ENCODE peak calls at places on chromosomes 3 and 15, in nine cellular contexts. One of them, this sample, is unnamed.

GRCh38 chr3:64900916-64901903 is 213.4 kb upstream of the ADAMTS9 start:
- DNase-seq in HEK293T: no peak
- DNase-seq in nucleus accumbens: no peak
- DNase-seq in NCI-H1092: no peak
- DNase-seq in SK-N-DZ: no peak
- DNase-seq in NCI-H524: no peak
- DNase-seq in HT-29: no peak
- DNase-seq in NCI-H1930: no peak
- DNase-seq in SK-N-SH: no peak
- DNase-seq in this sample: no peak

GRCh38 chr3:4065080-4065479 is 238.1 kb upstream of the SETMAR start:
- DNase-seq in NCI-H1092: no peak
- DNase-seq in NCI-H1930: no peak
- DNase-seq in HT-29: no peak
- DNase-seq in NCI-H524: no peak
- DNase-seq in SK-N-SH: no peak
- DNase-seq in SK-N-DZ: no peak
- DNase-seq in HEK293T: no peak
- DNase-seq in nucleus accumbens: no peak
- DNase-seq in this sample: no peak

GRCh38 chr3:197465996-197466549 is 89.7 kb downstream of the BDH1 start:
- DNase-seq in NCI-H1930: no peak
- DNase-seq in SK-N-SH: no peak
- DNase-seq in SK-N-DZ: no peak
- DNase-seq in NCI-H1092: no peak
- DNase-seq in HT-29: no peak
- DNase-seq in NCI-H524: no peak
- DNase-seq in HEK293T: no peak
- DNase-seq in nucleus accumbens: no peak
- DNase-seq in this sample: no peak

GRCh38 chr3:182294256-182294655 is 499.0 kb upstream of the ATP11B start:
- DNase-seq in NCI-H1092: no peak
- DNase-seq in HEK293T: no peak
- DNase-seq in HT-29: no peak
- DNase-seq in NCI-H524: no peak
- DNase-seq in nucleus accumbens: no peak
- DNase-seq in NCI-H1930: no peak
- DNase-seq in SK-N-SH: no peak
- DNase-seq in SK-N-DZ: no peak
- DNase-seq in this sample: no peak

GRCh38 chr3:140766465-140766864 is 88.6 kb downstream of the TRIM42 start:
- DNase-seq in NCI-H1930: no peak
- DNase-seq in HEK293T: no peak
- DNase-seq in nucleus accumbens: no peak
- DNase-seq in HT-29: no peak
- DNase-seq in NCI-H1092: no peak
- DNase-seq in NCI-H524: no peak
- DNase-seq in SK-N-SH: no peak
- DNase-seq in SK-N-DZ: no peak
- DNase-seq in this sample: no peak

GRCh38 chr3:146142757-146143156 is 18.2 kb downstream of the PLOD2 start:
- DNase-seq in nucleus accumbens: no peak
- DNase-seq in SK-N-SH: no peak
- DNase-seq in HEK293T: peak; percentile 20
- DNase-seq in NCI-H524: no peak
- DNase-seq in HT-29: no peak
- DNase-seq in SK-N-DZ: no peak
- DNase-seq in NCI-H1930: no peak
- DNase-seq in NCI-H1092: no peak
- DNase-seq in this sample: no peak

GRCh38 chr3:127628788-127629456 is at the start of gene PODXL2:
- DNase-seq in HT-29: no peak
- DNase-seq in NCI-H524: peak; percentile 39
- DNase-seq in nucleus accumbens: peak; percentile 24
- DNase-seq in SK-N-DZ: peak; percentile 66
- DNase-seq in NCI-H1092: no peak
- DNase-seq in HEK293T: peak; percentile 93
- DNase-seq in SK-N-SH: peak; percentile 99
- DNase-seq in NCI-H1930: peak; percentile 83
- DNase-seq in this sample: no peak

GRCh38 chr3:171309906-171310359 is 150.3 kb downstream of the TNIK start:
- DNase-seq in SK-N-SH: no peak
- DNase-seq in HEK293T: no peak
- DNase-seq in NCI-H1092: no peak
- DNase-seq in nucleus accumbens: no peak
- DNase-seq in NCI-H1930: no peak
- DNase-seq in NCI-H524: no peak
- DNase-seq in HT-29: no peak
- DNase-seq in SK-N-DZ: no peak
- DNase-seq in this sample: no peak

GRCh38 chr15:51879555-51879954 is 50.1 kb downstream of the TMOD3 start:
- DNase-seq in SK-N-SH: no peak
- DNase-seq in NCI-H524: no peak
- DNase-seq in NCI-H1930: no peak
- DNase-seq in nucleus accumbens: no peak
- DNase-seq in HEK293T: no peak
- DNase-seq in HT-29: no peak
- DNase-seq in SK-N-DZ: no peak
- DNase-seq in NCI-H1092: no peak
- DNase-seq in this sample: no peak

GRCh38 chr3:194828126-194828525 is 142.4 kb downstream of the FAM43A start:
- DNase-seq in HT-29: no peak
- DNase-seq in NCI-H1092: no peak
- DNase-seq in SK-N-DZ: no peak
- DNase-seq in NCI-H524: no peak
- DNase-seq in nucleus accumbens: no peak
- DNase-seq in HEK293T: no peak
- DNase-seq in SK-N-SH: no peak
- DNase-seq in NCI-H1930: no peak
- DNase-seq in this sample: no peak

GRCh38 chr15:101358895-101359294 is 63.8 kb upstream of the SNRPA1 start:
- DNase-seq in SK-N-DZ: no peak
- DNase-seq in HEK293T: no peak
- DNase-seq in SK-N-SH: no peak
- DNase-seq in NCI-H524: no peak
- DNase-seq in NCI-H1930: no peak
- DNase-seq in HT-29: no peak
- DNase-seq in nucleus accumbens: no peak
- DNase-seq in NCI-H1092: no peak
- DNase-seq in this sample: no peak

GRCh38 chr15:81155375-81156218 is 21.5 kb downstream of the CFAP161 start:
- DNase-seq in NCI-H1930: peak; percentile 2
- DNase-seq in SK-N-DZ: peak; percentile 49
- DNase-seq in nucleus accumbens: no peak
- DNase-seq in NCI-H524: no peak
- DNase-seq in HEK293T: peak; percentile 57
- DNase-seq in HT-29: peak; percentile 58
- DNase-seq in SK-N-SH: peak; percentile 46
- DNase-seq in NCI-H1092: no peak
- DNase-seq in this sample: no peak

GRCh38 chr3:54670269-54671000 is 257.4 kb downstream of the LRTM1 start:
- DNase-seq in HT-29: no peak
- DNase-seq in nucleus accumbens: no peak
- DNase-seq in NCI-H524: no peak
- DNase-seq in SK-N-SH: no peak
- DNase-seq in SK-N-DZ: peak; percentile 77
- DNase-seq in NCI-H1092: no peak
- DNase-seq in HEK293T: peak; percentile 9
- DNase-seq in NCI-H1930: no peak
- DNase-seq in this sample: no peak

GRCh38 chr3:123663977-123664376 is 79.1 kb upstream of the HACD2 start:
- DNase-seq in nucleus accumbens: no peak
- DNase-seq in NCI-H524: no peak
- DNase-seq in HT-29: no peak
- DNase-seq in SK-N-SH: no peak
- DNase-seq in HEK293T: no peak
- DNase-seq in NCI-H1092: no peak
- DNase-seq in NCI-H1930: no peak
- DNase-seq in SK-N-DZ: no peak
- DNase-seq in this sample: no peak

GRCh38 chr3:113039546-113039945 is 48.8 kb downstream of the GTPBP8 start:
- DNase-seq in NCI-H1092: no peak
- DNase-seq in HEK293T: no peak
- DNase-seq in NCI-H1930: no peak
- DNase-seq in NCI-H524: no peak
- DNase-seq in nucleus accumbens: no peak
- DNase-seq in SK-N-SH: no peak
- DNase-seq in SK-N-DZ: no peak
- DNase-seq in HT-29: peak; percentile 29
- DNase-seq in this sample: no peak

GRCh38 chr15:74265046-74265639 is 29.0 kb downstream of the CCDC33 start:
- DNase-seq in NCI-H1092: no peak
- DNase-seq in NCI-H524: no peak
- DNase-seq in HEK293T: peak; percentile 50
- DNase-seq in SK-N-SH: no peak
- DNase-seq in SK-N-DZ: no peak
- DNase-seq in nucleus accumbens: no peak
- DNase-seq in NCI-H1930: no peak
- DNase-seq in HT-29: peak; percentile 27
- DNase-seq in this sample: no peak